ENCODE peak calls at places on chromosome 12, in ten cellular contexts. V, A, T, I, P, H, B, C, W and D are unnamed samples.

GRCh38 chr12:64737539-64737938 is 21.7 kb downstream of the GNS start:
- DNase-seq in W (no peak), A (no peak), V (no peak), H (no peak), B (no peak), P (no peak), I (no peak), C (no peak), T (no peak), D (no peak)

GRCh38 chr12:14843425-14843887 is at the start of gene ART4:
- DNase-seq in H (no peak), P (no peak), A (peak; percentile 64), V (peak; percentile 84), W (no peak), I (peak; percentile 15), B (no peak), C (no peak), T (no peak), D (no peak)

GRCh38 chr12:97142737-97143450 is 235.8 kb downstream of the NEDD1 start:
- DNase-seq in V (no peak), H (no peak), B (no peak), I (no peak), C (no peak), T (no peak), P (no peak), A (no peak), W (no peak), D (no peak)

GRCh38 chr12:114665411-114666181 is 18.4 kb downstream of the TBX3 start:
- DNase-seq in A (no peak), W (no peak), C (no peak), V (no peak), H (no peak), B (no peak), T (no peak), P (no peak), I (no peak), D (no peak)

GRCh38 chr12:14066021-14066420 is 84.6 kb upstream of the GRIN2B start:
- DNase-seq in A (no peak), T (no peak), V (no peak), H (no peak), P (no peak), I (no peak), C (no peak), W (no peak), B (no peak), D (no peak)

GRCh38 chr12:106978035-106978800 is 8.7 kb downstream of the MTERF2 start:
- DNase-seq in A (peak; percentile 66), I (no peak), H (peak; percentile 69), B (no peak), P (no peak), W (peak; percentile 62), V (no peak), C (peak; percentile 42), T (peak; percentile 83), D (peak; percentile 73)

GRCh38 chr12:57481671-57482070 is 2.0 kb upstream of the ARHGAP9 start:
- DNase-seq in P (no peak), I (no peak), B (no peak), V (no peak), C (no peak), T (no peak), H (no peak), W (no peak), A (no peak), D (no peak)

GRCh38 chr12:29517265-29517664 is 19.8 kb upstream of the OVCH1 start:
- DNase-seq in H (no peak), B (no peak), C (no peak), P (no peak), I (no peak), A (no peak), W (no peak), V (no peak), T (no peak), D (peak; percentile 65)

GRCh38 chr12:96061864-96062453 is 26.6 kb upstream of the LTA4H start:
- DNase-seq in B (peak; percentile 87), W (peak; percentile 76), I (peak; percentile 61), P (peak; percentile 77), C (peak; percentile 50), A (peak; percentile 65), V (peak; percentile 83), T (peak; percentile 81), H (peak; percentile 82), D (peak; percentile 94)

GRCh38 chr12:111777345-111778045 is 10.8 kb downstream of the ALDH2 start:
- DNase-seq in I (no peak), T (peak; percentile 69), W (no peak), V (peak; percentile 84), C (no peak), H (peak; percentile 87), B (no peak), P (peak; percentile 50), A (no peak), D (peak; percentile 83)

GRCh38 chr12:109734219-109735000 is 20.8 kb downstream of the FAM222A start:
- DNase-seq in H (peak; percentile 15), P (no peak), I (no peak), V (peak; percentile 71), T (peak; percentile 78), B (peak; percentile 1), C (no peak), A (peak; percentile 51), W (peak; percentile 9), D (peak; percentile 51)

GRCh38 chr12:5173511-5174011 is 129.9 kb downstream of the KCNA5 start:
- DNase-seq in V (no peak), P (no peak), T (no peak), A (no peak), W (no peak), C (no peak), H (no peak), I (no peak), B (no peak), D (no peak)

GRCh38 chr12:114166360-114166759 is 200.2 kb upstream of the RBM19 start:
- DNase-seq in T (no peak), A (no peak), P (peak; percentile 22), B (peak; percentile 60), H (no peak), V (no peak), C (no peak), W (peak; percentile 16), I (peak; percentile 58), D (no peak)

GRCh38 chr12:19150273-19150895 is 20.9 kb downstream of the PLEKHA5 start:
- DNase-seq in C (no peak), A (no peak), I (no peak), P (no peak), V (no peak), H (no peak), W (no peak), T (no peak), B (no peak), D (no peak)

GRCh38 chr12:15001733-15002471 is 29.1 kb downstream of the PDE6H start:
- DNase-seq in I (no peak), V (peak; percentile 73), T (peak; percentile 91), H (peak; percentile 34), W (peak; percentile 85), C (no peak), A (peak; percentile 61), P (no peak), B (peak; percentile 21), D (no peak)

GRCh38 chr12:121927798-121928197 is 9.4 kb downstream of the CFAP251 start:
- DNase-seq in B (no peak), H (no peak), C (no peak), V (no peak), I (no peak), A (no peak), W (no peak), P (no peak), T (no peak), D (no peak)

GRCh38 chr12:112822056-112822455 is 30.5 kb downstream of the RPH3A start:
- DNase-seq in T (no peak), V (no peak), B (no peak), A (no peak), C (no peak), W (no peak), I (no peak), P (no peak), H (no peak), D (no peak)

GRCh38 chr12:52400906-52401305 is 5.2 kb downstream of the KRT82 start:
- DNase-seq in A (no peak), V (peak; percentile 52), P (no peak), W (no peak), B (no peak), T (no peak), H (no peak), C (no peak), I (no peak), D (no peak)

DNA sequence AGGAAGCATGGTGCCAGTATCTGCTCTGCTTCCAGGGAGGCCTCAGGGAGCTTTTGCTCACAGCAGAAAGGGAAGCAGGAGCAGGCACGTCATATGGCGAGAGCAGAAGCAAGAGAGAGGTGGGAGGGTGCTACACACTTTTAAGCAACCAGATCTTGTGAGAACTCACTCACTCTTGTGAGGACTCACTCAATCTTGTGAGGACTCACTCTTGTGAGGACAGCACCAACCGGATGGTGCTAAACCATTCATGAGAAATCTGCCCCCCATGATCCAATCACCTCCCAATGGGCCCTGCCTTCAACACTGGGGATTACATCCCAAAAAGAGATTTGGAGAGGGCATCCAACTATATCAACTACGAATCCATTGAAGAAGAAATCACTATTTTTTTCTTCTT is 34.3 kb upstream of the LMNTD1 start:
- DNase-seq in V (no peak), W (no peak), P (no peak), B (no peak), C (no peak), H (no peak), T (no peak), I (no peak), A (no peak), D (no peak)
- H3K4me1 ChIP-seq in V (no peaks in the 10 kb centered on the region), W (no peaks in the 10 kb centered on the region), P (no peaks in the 10 kb centered on the region), B (peaks cover 3% of the 10 kb centered on the region), C (no peaks in the 10 kb centered on the region), H (no peaks in the 10 kb centered on the region), T (peaks cover 11% of the 10 kb centered on the region), I (no peaks in the 10 kb centered on the region), A (no peaks in the 10 kb centered on the region), D (no peaks in the 10 kb centered on the region)

GRCh38 chr12:117408161-117408791 is 46.9 kb upstream of the NOS1 start:
- DNase-seq in W (no peak), B (no peak), V (no peak), C (no peak), I (no peak), T (no peak), H (peak; percentile 72), P (no peak), A (no peak), D (no peak)
- TF ChIP-seq POLR2A in W (no peak), B (no peak), V (no peak), C (no peak), I (no peak), T (no peak), H (no peak), P (no peak), A (no peak), D (no peak)

DNA sequence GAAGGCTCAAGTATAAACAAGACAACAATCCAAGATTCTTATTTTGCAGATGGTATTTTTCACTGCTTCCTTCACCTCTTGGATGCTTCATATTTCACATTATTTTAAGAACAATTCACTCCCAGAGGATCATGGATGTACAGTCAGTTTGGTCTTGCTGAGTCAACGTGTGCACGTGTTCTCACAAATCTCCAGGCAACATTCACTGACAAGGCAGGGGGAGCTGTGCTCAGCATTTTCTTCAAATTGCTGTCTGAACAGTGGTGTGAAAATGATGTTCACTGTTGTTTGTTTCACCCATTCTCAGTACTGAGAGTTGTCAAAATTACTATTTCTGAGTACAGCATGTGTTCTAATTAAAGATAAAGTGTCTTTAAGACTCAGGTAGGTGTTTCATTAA is 118.3 kb upstream of the SLC38A4 start:
- DNase-seq in P (no peak), T (no peak), V (no peak), W (no peak), C (no peak), A (no peak), I (no peak), H (no peak), B (peak; percentile 82), D (no peak)
- TF ChIP-seq CTCF in P (no peak), T (no peak), V (no peak), W (no peak), C (no peak), A (peak; percentile 27), I (no peak), H (no peak), B (peak; percentile 33), D (no peak)

GRCh38 chr12:6952121-6952859 is 1.1 kb downstream of the PTPN6 start:
- DNase-seq in B (no peak), C (no peak), W (no peak), A (no peak), P (no peak), T (peak; percentile 61), V (peak; percentile 84), H (no peak), I (no peak), D (no peak)
- H3K4me1 ChIP-seq in B (peaks cover 2% of the 10 kb centered on the region), C (no peaks in the 10 kb centered on the region), W (no peaks in the 10 kb centered on the region), A (no peaks in the 10 kb centered on the region), P (peaks cover 4% of the 10 kb centered on the region), T (no peaks in the 10 kb centered on the region), V (peaks cover 52% of the 10 kb centered on the region), H (no peaks in the 10 kb centered on the region), I (peaks cover 54% of the 10 kb centered on the region), D (peaks cover 38% of the 10 kb centered on the region)